ENCODE peak calls at places on chromosomes 7 and 10, in six cellular contexts. X is neuronal stem cell; T is midbrain; N is activated CD8-positive, alpha-beta memory T cell treated with anti-CD3 and anti-CD28 coated beads for 48 hours; Z is activated CD8-positive, alpha-beta T cell treated with anti-CD3 and anti-CD28 coated beads for 36 hours; W is BJ. M is an unnamed sample.

GRCh38 chr10:3096149-3096548 is 28.8 kb downstream of the PFKP start:
- DNase-seq in X (no peak), T (no peak), N (no peak), Z (no peak), W (no peak), M (no peak)

GRCh38 chr10:119597405-119598186 is 832 bp upstream of the TIAL1 start:
- DNase-seq in X (no peak), T (no peak), N (no peak), Z (peak; percentile 7), W (no peak), M (no peak)

GRCh38 chr7:157708896-157709295 is 372.1 kb downstream of the DNAJB6 start:
- DNase-seq in X (no peak), T (no peak), N (no peak), Z (no peak), W (no peak), M (no peak)

GRCh38 chr7:152120210-152120609 is 94.7 kb downstream of the GALNT11 start:
- DNase-seq in X (no peak), T (no peak), N (no peak), Z (no peak), W (no peak), M (no peak)

GRCh38 chr10:4557469-4557868 is 268.5 kb upstream of the AKR1E2 start:
- DNase-seq in X (no peak), T (no peak), N (no peak), Z (no peak), W (no peak), M (no peak)

GRCh38 chr10:43197834-43198681 is 59.8 kb downstream of the CSGALNACT2 start:
- DNase-seq in X (no peak), T (no peak), N (no peak), Z (peak; percentile 51), W (no peak), M (no peak)

GRCh38 chr10:100612601-100613595 is 77.2 kb downstream of the HIF1AN start:
- DNase-seq in X (no peak), T (no peak), N (no peak), Z (no peak), W (no peak), M (no peak)

GRCh38 chr10:76303682-76304316 is 872.4 kb downstream of the LRMDA start:
- DNase-seq in X (peak; percentile 65), T (peak; percentile 67), N (no peak), Z (peak; percentile 17), W (no peak), M (peak; percentile 79)

GRCh38 chr10:11687357-11687771 is 54.8 kb upstream of the ECHDC3 start:
- DNase-seq in X (no peak), T (no peak), N (no peak), Z (no peak), W (no peak), M (no peak)

GRCh38 chr7:17099083-17099973 is 199.1 kb upstream of the AHR start:
- DNase-seq in X (no peak), T (no peak), N (no peak), Z (no peak), W (no peak), M (no peak)

GRCh38 chr7:29989257-29989995 is at the start of gene SCRN1:
- DNase-seq in X (peak; percentile 42), T (peak; percentile 49), N (no peak), Z (peak; percentile 33), W (no peak), M (peak; percentile 40)

GRCh38 chr7:158016171-158017087 is 571.2 kb downstream of the PTPRN2 start:
- DNase-seq in X (peak; percentile 42), T (no peak), N (no peak), Z (no peak), W (no peak), M (peak; percentile 76)

GRCh38 chr7:157871681-157872080 is 534.9 kb downstream of the DNAJB6 start:
- DNase-seq in X (no peak), T (no peak), N (no peak), Z (no peak), W (no peak), M (no peak)

GRCh38 chr10:121698902-121699301 is 100.7 kb upstream of the FGFR2 start:
- DNase-seq in X (no peak), T (no peak), N (no peak), Z (no peak), W (no peak), M (peak; percentile 41)

GRCh38 chr7:91894781-91895480 is 14.4 kb upstream of the MTERF1 start:
- DNase-seq in X (no peak), T (no peak), N (no peak), Z (no peak), W (no peak), M (peak; percentile 29)

GRCh38 chr10:100743626-100744135 is 1.7 kb upstream of the PAX2 start:
- DNase-seq in X (no peak), T (peak; percentile 30), N (no peak), Z (peak; percentile 76), W (no peak), M (peak; percentile 67)

GRCh38 chr10:15236340-15236739 is 67.8 kb upstream of the NMT2 start:
- DNase-seq in X (no peak), T (no peak), N (no peak), Z (no peak), W (no peak), M (no peak)

GRCh38 chr7:78514653-78515052 is 716.1 kb downstream of the PHTF2 start:
- DNase-seq in X (no peak), T (no peak), N (no peak), Z (no peak), W (no peak), M (no peak)

GRCh38 chr10:44879531-44879899 is 31.6 kb upstream of the TMEM72 start:
- DNase-seq in X (no peak), T (no peak), N (no peak), Z (no peak), W (no peak), M (no peak)

GRCh38 chr10:128530301-128530700 is 404.1 kb upstream of the MKI67 start:
- DNase-seq in X (no peak), T (peak; percentile 36), N (no peak), Z (no peak), W (no peak), M (peak; percentile 13)

M was measured in G401.